ENCODE peak calls at places on chromosomes 2 and 18, in eight cellular contexts. W, B, T, R, S, I, Y and P are unnamed samples.

GRCh38 chr2:12031871-12032270 is 285.4 kb downstream of the LPIN1 start:
- DNase-seq in I (no peak), R (no peak), T (no peak), Y (no peak), W (no peak), S (no peak), B (no peak), P (no peak)

GRCh38 chr2:144275340-144275739 is 244.6 kb downstream of the ZEB2 start:
- DNase-seq in R (no peak), T (no peak), S (no peak), W (no peak), B (no peak), Y (no peak), I (no peak), P (no peak)

GRCh38 chr2:179837408-179837807 is 24.0 kb downstream of the ZNF385B start:
- DNase-seq in T (no peak), S (no peak), R (no peak), B (peak; percentile 76), Y (peak; percentile 77), I (no peak), W (peak; percentile 53), P (no peak)

GRCh38 chr18:37489011-37489410 is 76.6 kb downstream of the CELF4 start:
- DNase-seq in B (no peak), R (no peak), S (no peak), T (no peak), W (no peak), I (no peak), Y (no peak), P (no peak)

GRCh38 chr2:11187083-11187619 is 31.9 kb downstream of the SLC66A3 start:
- DNase-seq in B (peak; percentile 89), R (no peak), W (peak; percentile 69), Y (peak; percentile 52), T (peak; percentile 36), S (no peak), I (no peak), P (no peak)

GRCh38 chr2:150465703-150466569 is 21.5 kb downstream of the RND3 start:
- DNase-seq in R (no peak), S (no peak), T (no peak), Y (peak; percentile 14), B (peak; percentile 35), I (no peak), W (peak; percentile 17), P (no peak)

GRCh38 chr2:216849987-216850386 is 9.9 kb downstream of the TNP1 start:
- DNase-seq in S (no peak), I (no peak), R (no peak), T (no peak), Y (peak; percentile 41), B (peak; percentile 44), W (no peak), P (no peak)

GRCh38 chr2:98806266-98806697 is 75.3 kb upstream of the MGAT4A start:
- DNase-seq in Y (peak; percentile 79), W (peak; percentile 11), B (peak; percentile 12), R (no peak), T (no peak), I (no peak), S (no peak), P (no peak)

GRCh38 chr2:53964237-53964952 is 6.4 kb downstream of the PSME4 start:
- DNase-seq in R (no peak), I (no peak), B (no peak), S (no peak), Y (peak; percentile 10), T (no peak), W (no peak), P (no peak)

GRCh38 chr18:58784601-58785137 is 80.0 kb upstream of the ZNF532 start:
- DNase-seq in S (no peak), I (no peak), R (no peak), W (no peak), B (no peak), T (no peak), Y (peak; percentile 50), P (no peak)

GRCh38 chr2:148813603-148814065 is 61.4 kb upstream of the KIF5C start:
- DNase-seq in W (no peak), T (no peak), R (peak; percentile 76), Y (no peak), B (no peak), S (peak; percentile 98), I (no peak), P (no peak)

GRCh38 chr2:217162533-217162932 is 302.7 kb upstream of the TNP1 start:
- DNase-seq in W (peak; percentile 97), B (peak; percentile 81), R (no peak), S (no peak), T (peak; percentile 43), I (peak; percentile 52), Y (peak; percentile 94), P (no peak)

GRCh38 chr2:46813046-46813445 is 102.6 kb downstream of the MCFD2 start:
- DNase-seq in W (peak; percentile 94), S (no peak), I (no peak), R (no peak), Y (no peak), T (no peak), B (peak; percentile 46), P (no peak)

GRCh38 chr2:37851428-37851827 is 73.7 kb upstream of the RMDN2 start:
- DNase-seq in Y (no peak), I (no peak), R (no peak), W (no peak), T (no peak), S (no peak), B (no peak), P (no peak)

GRCh38 chr2:98258906-98259305 is 87.3 kb upstream of the CNGA3 start:
- DNase-seq in R (no peak), T (no peak), W (no peak), B (no peak), Y (no peak), S (no peak), I (no peak), P (no peak)

GRCh38 chr2:7697052-7697451 is 779.8 kb downstream of the RNF144A start:
- DNase-seq in T (no peak), B (no peak), W (no peak), R (no peak), Y (no peak), S (no peak), I (peak; percentile 10), P (no peak)

GRCh38 chr2:17684008-17684407 is 69.6 kb downstream of the SMC6 start:
- DNase-seq in T (no peak), R (no peak), B (no peak), W (no peak), I (no peak), Y (no peak), S (no peak), P (no peak)

GRCh38 chr2:17688600-17688999 is 65.0 kb downstream of the SMC6 start:
- DNase-seq in B (no peak), I (no peak), W (no peak), R (no peak), S (no peak), T (no peak), Y (no peak), P (no peak)

GRCh38 chr2:17690776-17691175 is 62.8 kb downstream of the SMC6 start:
- DNase-seq in R (no peak), S (no peak), B (no peak), Y (no peak), W (no peak), I (no peak), T (no peak), P (no peak)

DNA sequence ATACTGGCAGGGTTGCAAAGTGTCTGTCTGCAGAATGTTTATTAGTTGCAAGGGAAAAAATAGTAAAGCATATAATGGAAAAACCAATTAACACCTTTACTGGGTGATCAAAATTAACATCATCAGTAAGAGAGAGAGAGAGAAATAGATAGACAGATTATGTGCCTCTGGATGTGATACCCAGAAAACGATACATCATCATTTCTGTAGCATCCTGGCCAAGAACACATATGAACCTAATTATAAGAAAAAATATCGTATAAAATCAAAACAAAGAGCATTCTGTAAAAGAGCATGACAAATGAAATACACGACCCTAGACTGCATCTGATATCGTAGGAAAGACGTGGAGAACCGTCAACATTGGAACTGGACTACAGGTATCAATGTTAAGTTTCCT is 64.6 kb downstream of the SMC6 start:
- DNase-seq in Y (no peak), W (no peak), I (no peak), S (no peak), T (no peak), B (no peak), R (no peak), P (no peak)
- H3K36me3 ChIP-seq in Y (peaks cover 13% of the 10 kb centered on the region), W (peaks cover 3% of the 10 kb centered on the region), I (peaks cover 59% of the 10 kb centered on the region), S (peaks cover 47% of the 10 kb centered on the region), T (peaks cover 12% of the 10 kb centered on the region), B (peaks cover 38% of the 10 kb centered on the region), R (no peaks in the 10 kb centered on the region), P (peaks cover 56% of the 10 kb centered on the region)

DNA sequence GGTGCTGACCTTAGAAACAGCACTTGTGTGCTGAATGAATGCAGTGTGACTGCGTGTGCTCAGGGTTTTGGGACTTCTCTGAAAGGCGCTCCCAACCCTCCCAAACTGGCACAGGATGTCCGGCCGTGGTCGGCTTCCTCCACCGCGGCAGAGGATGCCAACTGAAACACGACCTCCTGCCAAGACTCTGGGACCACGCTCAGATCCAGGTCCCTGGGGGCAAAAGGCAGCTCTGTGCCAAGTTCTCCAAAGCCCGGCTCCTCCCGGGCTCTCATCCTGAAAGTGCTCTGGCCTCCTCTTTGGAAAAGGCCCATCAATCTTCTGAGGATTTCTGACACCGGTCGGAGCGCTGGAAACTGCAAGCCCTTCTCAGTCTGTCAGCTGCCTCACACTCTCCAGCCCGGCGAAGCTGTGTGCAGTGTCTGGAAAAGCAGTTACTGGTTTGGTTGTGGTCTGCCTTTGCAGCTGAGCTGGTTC is 32.3 kb upstream of the ZBTB7C start:
- DNase-seq in R (no peak), W (peak; percentile 19), Y (no peak), T (no peak), S (no peak), B (peak; percentile 26), I (no peak), P (no peak)
- TF ChIP-seq EZH2 in R (no peak), W (no peak), Y (no peak), T (no peak), S (no peak), B (no peak), I (no peak), P (no peak)

GRCh38 chr18:44526705-44527415 is 153.8 kb upstream of the SETBP1 start:
- DNase-seq in R (no peak), T (no peak), B (no peak), I (no peak), S (no peak), W (no peak), Y (no peak), P (no peak)
- H3K9ac ChIP-seq in R (no peak overlapping the region), T (no peak overlapping the region), B (no peak overlapping the region), I (no peak overlapping the region), S (no peak overlapping the region), W (no peak overlapping the region), Y (no peak overlapping the region), P (no peak overlapping the region)

DNA sequence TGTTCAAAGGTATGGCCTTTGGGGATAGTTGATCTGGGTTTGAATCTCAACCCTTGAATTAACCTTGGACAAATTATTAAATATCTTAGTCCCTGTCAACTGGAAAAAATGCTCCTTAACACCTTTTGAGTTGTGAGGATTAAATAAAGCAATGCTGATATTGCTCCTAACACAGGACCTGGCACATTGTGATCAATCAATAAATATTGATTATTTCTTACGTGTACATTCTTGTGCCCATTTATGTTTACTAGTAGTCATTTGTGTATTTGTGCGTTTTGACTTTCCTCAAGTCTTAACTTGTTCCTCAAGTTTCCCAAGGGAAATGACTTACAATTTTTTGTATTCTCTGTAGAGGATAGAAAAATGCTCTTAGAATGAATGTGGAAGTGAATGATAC is 19.6 kb upstream of the FIGN start:
- DNase-seq in T (no peak), I (no peak), B (no peak), Y (no peak), W (no peak), S (no peak), R (no peak), P (no peak)
- H3K36me3 ChIP-seq in T (no peaks in the 10 kb centered on the region), I (no peaks in the 10 kb centered on the region), B (no peaks in the 10 kb centered on the region), Y (no peaks in the 10 kb centered on the region), W (no peaks in the 10 kb centered on the region), S (no peaks in the 10 kb centered on the region), R (no peaks in the 10 kb centered on the region), P (no peaks in the 10 kb centered on the region)

GRCh38 chr2:181656450-181657261 is at the start of gene CERKL:
- DNase-seq in S (peak; percentile 66), R (no peak), W (peak; percentile 14), B (peak; percentile 36), T (peak; percentile 49), I (no peak), Y (peak; percentile 76), P (no peak)
- TF ChIP-seq EZH2 in S (no peak), R (no peak), W (no peak), B (no peak), T (no peak), I (no peak), Y (no peak), P (no peak)